ENCODE peak calls at places on chromosomes 6 and 20, in eight cellular contexts. Y, T, N, I, C, M, P and F are unnamed samples.
A peak's percentile ranks its signal among the peaks of the same experiment; 100 is the strongest.

GRCh38 chr6:47733879-47734558 is 35.6 kb downstream of the ADGRF4 start:
- DNase-seq in Y (no peak), T (no peak), N (peak; percentile 47), I (no peak), C (no peak), M (no peak), P (no peak), F (no peak)

GRCh38 chr20:41182296-41183212 is 45.2 kb downstream of the PLCG1 start:
- DNase-seq in Y (no peak), T (no peak), N (peak; percentile 80), I (no peak), C (no peak), M (no peak), P (peak; percentile 39), F (no peak)

GRCh38 chr6:147509900-147510299 is 1.4 kb downstream of the SAMD5 start:
- DNase-seq in Y (no peak), T (no peak), N (no peak), I (no peak), C (no peak), M (no peak), P (no peak), F (no peak)

GRCh38 chr6:85008311-85009015 is 244.1 kb upstream of the TBX18 start:
- DNase-seq in Y (no peak), T (no peak), N (no peak), I (no peak), C (no peak), M (no peak), P (no peak), F (no peak)

GRCh38 chr20:1863296-1863695 is 31.9 kb upstream of the SIRPA start:
- DNase-seq in Y (no peak), T (no peak), N (peak; percentile 18), I (no peak), C (peak; percentile 18), M (no peak), P (no peak), F (no peak)

GRCh38 chr6:15327271-15327670 is 81.4 kb downstream of the JARID2 start:
- DNase-seq in Y (no peak), T (no peak), N (no peak), I (no peak), C (no peak), M (no peak), P (no peak), F (peak; percentile 41)

GRCh38 chr6:4660377-4661321 is 115.6 kb upstream of the CDYL start:
- DNase-seq in Y (peak; percentile 25), T (no peak), N (no peak), I (peak; percentile 38), C (no peak), M (no peak), P (no peak), F (no peak)

GRCh38 chr6:107153061-107153460 is 37.7 kb upstream of the BEND3 start:
- DNase-seq in Y (no peak), T (no peak), N (no peak), I (no peak), C (peak; percentile 18), M (no peak), P (no peak), F (no peak)

GRCh38 chr20:41358230-41358629 is 8.4 kb downstream of the EMILIN3 start:
- DNase-seq in Y (no peak), T (no peak), N (no peak), I (no peak), C (no peak), M (no peak), P (no peak), F (no peak)

GRCh38 chr6:43269273-43270007 is 26.2 kb downstream of the TTBK1 start:
- DNase-seq in Y (peak; percentile 48), T (no peak), N (no peak), I (no peak), C (no peak), M (peak; percentile 80), P (peak; percentile 74), F (no peak)

GRCh38 chr6:12369781-12370262 is 79.7 kb downstream of the EDN1 start:
- DNase-seq in Y (no peak), T (no peak), N (no peak), I (no peak), C (no peak), M (no peak), P (no peak), F (peak; percentile 74)

GRCh38 chr6:12291785-12292604 is 1.8 kb downstream of the EDN1 start:
- DNase-seq in Y (no peak), T (no peak), N (peak; percentile 44), I (no peak), C (peak; percentile 39), M (peak; percentile 37), P (no peak), F (no peak)

GRCh38 chr6:121436966-121437756 is 1.7 kb downstream of the GJA1 start:
- DNase-seq in Y (peak; percentile 50), T (no peak), N (peak; percentile 39), I (peak; percentile 40), C (peak; percentile 49), M (peak; percentile 33), P (peak; percentile 61), F (peak; percentile 44)

GRCh38 chr6:118902731-118903130 is 8.8 kb downstream of the ASF1A start:
- DNase-seq in Y (no peak), T (no peak), N (peak; percentile 19), I (no peak), C (peak; percentile 48), M (no peak), P (no peak), F (no peak)

GRCh38 chr6:153090241-153090930 is 40.7 kb downstream of the RGS17 start:
- DNase-seq in Y (no peak), T (peak; percentile 84), N (peak; percentile 84), I (no peak), C (peak; percentile 86), M (no peak), P (peak; percentile 70), F (no peak)

GRCh38 chr6:80638222-80639055 is 532.0 kb downstream of the BCKDHB start:
- DNase-seq in Y (no peak), T (peak; percentile 74), N (peak; percentile 74), I (no peak), C (peak; percentile 99), M (peak; percentile 41), P (peak; percentile 85), F (peak; percentile 60)

GRCh38 chr6:13419422-13419821 is 68.0 kb downstream of the GFOD1 start:
- DNase-seq in Y (no peak), T (no peak), N (no peak), I (no peak), C (no peak), M (no peak), P (no peak), F (no peak)

GRCh38 chr6:13421425-13422057 is 65.9 kb downstream of the GFOD1 start:
- DNase-seq in Y (no peak), T (no peak), N (no peak), I (no peak), C (no peak), M (no peak), P (no peak), F (no peak)

GRCh38 chr6:13419826-13420225 is 67.6 kb downstream of the GFOD1 start:
- DNase-seq in Y (no peak), T (no peak), N (no peak), I (no peak), C (no peak), M (no peak), P (no peak), F (no peak)

GRCh38 chr6:13418838-13419237 is 68.6 kb downstream of the GFOD1 start:
- DNase-seq in Y (no peak), T (no peak), N (no peak), I (no peak), C (no peak), M (peak; percentile 62), P (no peak), F (no peak)

DNA sequence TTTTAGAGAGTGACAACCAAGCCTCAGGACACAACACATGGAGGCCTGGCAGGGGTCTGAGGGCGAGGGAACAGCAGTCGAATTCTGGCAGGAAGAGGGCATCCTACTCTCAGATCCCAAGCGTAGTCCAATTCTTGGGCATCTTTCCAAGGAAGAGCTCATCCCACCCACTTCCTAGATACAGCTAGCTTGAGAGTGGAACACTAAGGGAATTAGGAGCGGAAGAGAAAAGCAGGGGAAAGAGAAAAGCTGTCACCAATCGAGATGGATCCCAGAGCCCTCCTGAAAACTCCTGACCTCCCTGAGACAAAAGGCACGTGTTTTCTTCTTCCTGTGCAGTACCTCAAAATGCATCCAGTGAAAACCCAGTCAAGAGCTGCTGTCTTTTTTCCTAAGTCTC is 67.1 kb downstream of the GFOD1 start:
- DNase-seq in Y (no peak), T (no peak), N (no peak), I (no peak), C (no peak), M (no peak), P (no peak), F (no peak)
- H3K27ac ChIP-seq in Y (peak overlapping the region; percentile 36), T (no peak overlapping the region), N (no peak overlapping the region), I (no peak overlapping the region), C (no peak overlapping the region), M (no peak overlapping the region), P (no peak overlapping the region), F (peak overlapping the region; percentile 76)

DNA sequence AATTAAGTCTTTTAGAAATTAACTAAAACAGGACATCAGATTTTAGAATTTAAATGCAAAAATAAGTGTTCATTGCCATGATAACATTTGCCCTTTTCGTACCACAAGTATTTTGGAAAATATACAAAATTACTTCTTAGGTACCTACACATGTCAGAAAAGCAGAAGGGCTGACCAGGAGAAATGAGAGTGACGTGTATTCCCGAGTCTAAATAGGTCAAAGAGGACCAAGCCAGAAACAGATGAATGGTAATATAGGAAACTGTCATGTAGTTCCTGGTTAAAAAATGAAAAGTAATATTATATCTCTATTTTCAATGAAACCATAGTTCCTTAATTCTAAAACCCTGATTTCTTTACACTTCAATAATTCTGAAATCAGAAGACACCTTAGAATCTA is 126.2 kb downstream of the IPCEF1 start:
- DNase-seq in Y (no peak), T (no peak), N (no peak), I (no peak), C (no peak), M (no peak), P (no peak), F (no peak)
- H3K4me1 ChIP-seq in Y (no peaks in the 10 kb centered on the region), T (peaks cover 6% of the 10 kb centered on the region), N (no peaks in the 10 kb centered on the region), I (peaks cover 5% of the 10 kb centered on the region), C (no peaks in the 10 kb centered on the region), M (no peaks in the 10 kb centered on the region), P (no peaks in the 10 kb centered on the region), F (no peaks in the 10 kb centered on the region)

DNA sequence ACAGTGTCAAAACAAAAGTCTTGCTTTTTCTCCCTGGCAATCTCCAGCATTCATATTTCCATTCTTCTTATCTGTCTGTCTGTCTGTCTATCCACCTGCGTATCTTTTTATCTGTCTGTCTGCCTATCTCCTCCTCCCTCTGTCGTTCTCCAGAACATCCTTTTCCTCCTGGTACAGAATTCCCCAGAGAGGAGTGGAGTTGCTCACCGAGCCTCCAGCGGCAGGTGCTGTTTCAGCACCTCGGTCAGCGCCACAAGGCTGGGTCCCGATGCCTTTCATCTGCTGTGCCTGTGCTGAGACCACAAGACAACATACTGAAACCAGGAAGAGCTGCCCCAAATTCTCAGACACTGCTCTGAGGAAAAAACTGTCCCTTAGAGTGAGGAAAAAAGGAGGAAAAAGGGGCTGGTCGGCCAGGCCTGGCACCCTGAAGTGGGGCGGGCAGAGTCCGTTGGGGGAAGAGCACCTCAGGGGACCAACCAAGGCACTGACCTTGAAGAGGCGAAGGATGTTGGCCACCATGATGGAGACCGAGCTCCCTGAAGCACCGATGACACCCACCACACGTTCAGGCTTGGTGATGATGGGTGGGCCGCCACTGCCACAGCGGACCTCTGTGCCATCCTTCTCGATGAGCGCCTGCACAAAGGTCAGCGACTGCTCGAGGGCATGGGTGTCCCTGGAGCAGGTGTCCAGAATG is 13.3 kb downstream of the GRM4 start:
- DNase-seq in Y (no peak), T (no peak), N (peak; percentile 23), I (no peak), C (peak; percentile 10), M (no peak), P (no peak), F (no peak)
- H3K4me3 ChIP-seq in Y (no peak overlapping the region), T (no peak overlapping the region), N (no peak overlapping the region), I (no peak overlapping the region), C (no peak overlapping the region), M (no peak overlapping the region), P (no peak overlapping the region), F (no peak overlapping the region)

GRCh38 chr6:10540073-10540746 is 19.1 kb downstream of the GCNT2 start:
- DNase-seq in Y (no peak), T (no peak), N (no peak), I (no peak), C (no peak), M (no peak), P (no peak), F (no peak)
- H3K27ac ChIP-seq in Y (no peak overlapping the region), T (no peak overlapping the region), N (no peak overlapping the region), I (no peak overlapping the region), C (no peak overlapping the region), M (no peak overlapping the region), P (no peak overlapping the region), F (no peak overlapping the region)